ENCODE peak calls at places on chromosomes 1 and 21, in nine cellular contexts. Q is fibroblast of the aortic adventitia, C is cardiac fibroblast, N is GM23338, X is IMR-90, S is astrocyte of the spinal cord, P is endodermal cell, I is tibial artery, U is GM06990. V is an unnamed sample.

GRCh38 chr1:16324456-16324890 is 27.8 kb downstream of the FBXO42 start:
- DNase-seq in S (peak), I (peak), Q (peak), C (peak), N (no peak), P (no peak), U (no peak), X (peak), V (no peak)

GRCh38 chr1:193060938-193061337 is 1.5 kb downstream of the RO60 start:
- DNase-seq in Q (peak), I (no peak), U (no peak), S (peak), C (peak), P (no peak), X (peak), N (no peak), V (no peak)

GRCh38 chr1:40978886-40979240 is 633 bp upstream of the CTPS1 start:
- DNase-seq in P (no peak), X (no peak), N (peak), S (no peak), Q (no peak), C (no peak), U (no peak), I (no peak), V (peak)

GRCh38 chr1:203037509-203038190 is 11.4 kb downstream of the PPFIA4 start:
- DNase-seq in I (peak), C (no peak), Q (no peak), P (peak), N (no peak), X (no peak), U (no peak), S (no peak), V (no peak)

GRCh38 chr1:32091176-32091575 is 16.7 kb upstream of the KPNA6 start:
- DNase-seq in Q (no peak), N (no peak), X (no peak), U (no peak), S (no peak), C (no peak), P (no peak), I (no peak), V (no peak)

GRCh38 chr1:21511579-21512522 is 2.6 kb downstream of the ALPL start:
- DNase-seq in C (peak), N (no peak), U (no peak), P (no peak), X (peak), S (peak), Q (peak), I (peak), V (no peak)

GRCh38 chr1:223873044-223873443 is 27.3 kb upstream of the TP53BP2 start:
- DNase-seq in X (peak), C (no peak), U (no peak), Q (no peak), S (no peak), N (no peak), I (no peak), P (no peak), V (no peak)

GRCh38 chr1:218413179-218413578 is 68.0 kb downstream of the TGFB2 start:
- DNase-seq in P (no peak), C (no peak), U (no peak), Q (no peak), N (no peak), I (no peak), X (no peak), S (no peak), V (no peak)

GRCh38 chr1:15701784-15702183 is 17.7 kb downstream of the PLEKHM2 start:
- DNase-seq in U (no peak), P (no peak), C (no peak), Q (no peak), I (no peak), X (no peak), S (no peak), N (no peak), V (no peak)

GRCh38 chr1:94579876-94580294 is 38.3 kb upstream of the F3 start:
- DNase-seq in U (no peak), I (no peak), Q (peak), C (peak), N (peak), X (peak), P (peak), S (peak), V (no peak)

GRCh38 chr1:43258370-43258769 is 11.4 kb upstream of the TMEM125 start:
- DNase-seq in Q (no peak), S (no peak), U (no peak), I (no peak), P (no peak), N (no peak), X (no peak), C (no peak), V (no peak)

GRCh38 chr1:158045639-158046038 is 52.2 kb downstream of the KIRREL1 start:
- DNase-seq in I (no peak), X (peak), P (peak), S (peak), C (peak), N (peak), Q (peak), U (no peak), V (no peak)

GRCh38 chr1:211912844-211913432 is 82.4 kb upstream of the LPGAT1 start:
- DNase-seq in P (no peak), S (no peak), U (no peak), X (no peak), Q (no peak), I (no peak), C (no peak), N (no peak), V (no peak)

GRCh38 chr1:188988589-188988988 is 1489.1 kb downstream of the BRINP3 start:
- DNase-seq in U (no peak), I (no peak), X (peak), Q (no peak), S (no peak), C (no peak), P (no peak), N (no peak), V (no peak)

GRCh38 chr1:161069731-161070270 is at the start of gene ARHGAP30:
- DNase-seq in X (no peak), P (peak), C (no peak), U (peak), I (peak), S (no peak), Q (no peak), N (peak), V (peak)

GRCh38 chr1:147099192-147099591 is 73.1 kb downstream of the PRKAB2 start:
- DNase-seq in Q (no peak), P (no peak), I (no peak), N (no peak), X (no peak), U (no peak), C (no peak), S (no peak), V (no peak)

GRCh38 chr1:23594927-23595353 is 35.6 kb upstream of the ID3 start:
- DNase-seq in Q (no peak), S (no peak), I (no peak), C (no peak), P (no peak), X (no peak), N (no peak), U (peak), V (no peak)

GRCh38 chr1:48677306-48678287 is 99.1 kb downstream of the BEND5 start:
- DNase-seq in P (peak), X (peak), C (peak), I (no peak), U (peak), S (peak), N (peak), Q (peak), V (peak)

GRCh38 chr1:33177996-33178540 is 3.8 kb downstream of the TRIM62 start:
- DNase-seq in N (no peak), X (no peak), C (no peak), Q (no peak), P (peak), I (no peak), S (no peak), U (no peak), V (no peak)

GRCh38 chr1:30255111-30255510 is 468.3 kb downstream of the MATN1 start:
- DNase-seq in N (no peak), X (no peak), C (no peak), U (no peak), P (no peak), I (no peak), S (no peak), Q (no peak), V (no peak)

GRCh38 chr1:198734323-198735008 is 95.6 kb downstream of the PTPRC start:
- DNase-seq in P (no peak), X (no peak), S (peak), C (no peak), U (peak), Q (no peak), N (no peak), I (no peak), V (no peak)

GRCh38 chr1:41678141-41678878 is 193.8 kb upstream of the EDN2 start:
- DNase-seq in I (no peak), C (peak), X (peak), U (peak), N (no peak), P (no peak), S (peak), Q (no peak), V (no peak)

GRCh38 chr1:188670837-188671236 is 1806.8 kb downstream of the BRINP3 start:
- DNase-seq in S (peak), I (no peak), U (no peak), N (no peak), P (no peak), Q (no peak), X (peak), C (no peak), V (no peak)

GRCh38 chr1:98327151-98327918 is 334.2 kb upstream of the SNX7 start:
- DNase-seq in I (no peak), S (peak), N (no peak), P (peak), Q (peak), U (no peak), C (peak), X (peak), V (no peak)

GRCh38 chr21:14382835-14383595 is at the start of gene HSPA13:
- DNase-seq in S (peak), U (peak), X (peak), N (peak), C (peak), I (peak), Q (peak), P (peak), V (peak)
- TF ChIP-seq CTCF in S (no peak), U (no peak), X (peak), N (no peak), C (no peak), I (no peak), Q (no peak), P (peak), V (no peak)

GRCh38 chr1:226061793-226062557 is 541 bp upstream of the H3-3A start:
- DNase-seq in C (peak), X (peak), U (peak), I (peak), Q (peak), S (peak), P (peak), N (peak), V (peak)

GRCh38 chr1:226064168-226064815 is 1.8 kb downstream of the H3-3A start:
- DNase-seq in N (no peak), I (no peak), C (peak), X (no peak), P (peak), Q (peak), S (peak), U (peak), V (no peak)

GRCh38 chr1:226063362-226064167 is 1.0 kb downstream of the H3-3A start:
- DNase-seq in P (peak), X (peak), Q (peak), U (peak), S (peak), C (peak), N (peak), I (peak), V (peak)

GRCh38 chr1:226060976-226061792 is 1.3 kb upstream of the H3-3A start:
- DNase-seq in X (no peak), N (no peak), I (no peak), S (no peak), U (no peak), Q (peak), P (no peak), C (peak), V (no peak)

DNA sequence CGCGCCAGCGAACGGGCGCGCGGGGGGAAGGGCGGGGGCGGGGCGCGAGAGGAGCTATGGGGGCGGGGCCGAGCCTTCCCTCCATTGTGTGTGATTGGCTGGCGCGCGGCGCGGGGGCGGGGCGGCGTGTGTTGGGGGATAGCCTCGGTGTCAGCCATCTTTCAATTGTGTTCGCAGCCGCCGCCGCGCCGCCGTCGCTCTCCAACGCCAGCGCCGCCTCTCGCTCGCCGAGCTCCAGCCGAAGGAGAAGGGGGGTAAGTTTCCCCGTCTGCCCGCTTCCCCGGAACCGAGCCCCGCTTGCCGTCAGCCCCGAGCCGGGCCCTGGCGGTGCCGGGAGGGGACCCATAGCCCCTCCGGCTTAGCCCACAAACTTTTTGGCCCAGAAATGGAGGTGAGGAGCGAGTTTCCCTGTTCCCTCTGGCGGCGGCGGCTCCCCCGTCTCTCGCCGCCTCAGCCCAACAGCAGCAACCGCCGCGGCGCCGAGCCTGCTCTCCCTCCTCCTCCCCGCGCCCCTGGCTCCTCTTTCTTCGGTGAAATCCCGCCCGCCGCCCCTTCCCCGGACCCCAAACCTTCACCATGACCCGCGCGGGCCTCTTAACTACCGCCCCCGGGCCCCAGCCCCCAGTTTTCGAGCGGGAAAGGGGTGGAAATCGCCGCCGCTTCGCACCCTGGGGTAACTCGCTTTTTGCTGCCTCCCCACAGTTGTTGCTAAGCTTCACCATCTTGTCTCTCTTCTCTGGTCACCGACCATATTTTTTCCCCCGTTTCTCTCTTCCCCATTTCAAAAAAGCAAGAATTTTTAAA is at the start of gene H3-3A:
- DNase-seq in S (peak), N (peak), P (peak), U (peak), X (peak), C (peak), Q (peak), I (peak), V (peak)
- TF ChIP-seq CTCF in S (no peak), N (no peak), P (peak), U (no peak), X (no peak), C (no peak), Q (no peak), I (no peak), V (peak)

GRCh38 chr1:154910851-154911250 is 25.7 kb downstream of the PMVK start:
- DNase-seq in Q (no peak), C (no peak), S (no peak), I (no peak), X (no peak), N (no peak), U (no peak), P (no peak), V (no peak)

GRCh38 chr1:154911691-154912550 is 24.6 kb downstream of the PMVK start:
- DNase-seq in U (no peak), I (no peak), X (no peak), N (no peak), C (no peak), Q (no peak), P (no peak), S (no peak), V (no peak)

GRCh38 chr1:154902920-154903566 is 33.0 kb upstream of the KCNN3 start:
- DNase-seq in S (no peak), U (no peak), P (peak), Q (no peak), N (no peak), I (no peak), C (no peak), X (no peak), V (no peak)

GRCh38 chr1:154908937-154909336 is 27.6 kb downstream of the PMVK start:
- DNase-seq in U (no peak), I (no peak), C (no peak), X (no peak), Q (no peak), S (no peak), P (peak), N (no peak), V (no peak)

DNA sequence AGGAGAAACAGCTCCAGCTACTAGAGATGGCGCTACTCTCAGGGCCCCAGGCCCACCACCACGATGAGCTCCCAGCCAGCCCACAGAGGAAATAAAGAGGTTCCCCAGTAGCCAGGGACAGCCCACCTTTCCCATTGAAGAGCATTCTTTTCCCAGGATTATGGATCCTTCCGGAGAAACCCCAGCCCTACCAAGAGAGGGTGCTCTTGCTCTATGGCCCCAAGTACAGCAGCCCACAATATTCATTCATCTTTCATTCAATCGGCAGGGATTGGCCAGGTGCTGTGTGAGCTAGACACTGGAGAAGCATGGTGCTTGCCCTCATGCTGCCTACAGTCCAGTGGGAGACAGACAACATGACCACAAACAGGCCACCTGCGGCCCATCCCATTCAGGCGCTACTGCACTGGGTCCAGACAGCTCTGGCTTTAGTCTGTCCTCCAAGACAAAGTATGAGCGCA is 29.9 kb downstream of the PMVK start:
- DNase-seq in U (no peak), S (no peak), Q (no peak), P (peak), N (peak), X (no peak), C (peak), I (no peak), V (no peak)
- TF ChIP-seq CTCF in U (peak), S (peak), Q (peak), P (peak), N (peak), X (peak), C (peak), I (no peak), V (no peak)

GRCh38 chr21:34513109-34513675 is 1.2 kb upstream of the KCNE1 start:
- DNase-seq in C (peak), I (no peak), S (no peak), X (no peak), Q (no peak), N (no peak), P (no peak), U (no peak), V (no peak)

GRCh38 chr21:34511787-34512451 is at the start of gene KCNE1:
- DNase-seq in U (no peak), Q (no peak), X (no peak), N (no peak), C (peak), P (no peak), I (peak), S (no peak), V (no peak)

GRCh38 chr21:34511154-34511553 is 856 bp downstream of the KCNE1 start:
- DNase-seq in S (no peak), Q (peak), P (no peak), X (no peak), C (peak), I (no peak), U (no peak), N (no peak), V (no peak)

GRCh38 chr21:34510148-34511142 is 1.6 kb downstream of the KCNE1 start:
- DNase-seq in S (peak), U (peak), X (peak), N (peak), P (peak), Q (peak), C (peak), I (peak), V (no peak)

GRCh38 chr21:34509151-34509550 is 2.9 kb downstream of the KCNE1 start:
- DNase-seq in X (no peak), C (no peak), P (no peak), S (no peak), Q (no peak), N (peak), I (no peak), U (no peak), V (no peak)
- TF ChIP-seq CTCF in X (peak), C (peak), P (peak), S (peak), Q (no peak), N (peak), I (no peak), U (peak), V (no peak)

DNA sequence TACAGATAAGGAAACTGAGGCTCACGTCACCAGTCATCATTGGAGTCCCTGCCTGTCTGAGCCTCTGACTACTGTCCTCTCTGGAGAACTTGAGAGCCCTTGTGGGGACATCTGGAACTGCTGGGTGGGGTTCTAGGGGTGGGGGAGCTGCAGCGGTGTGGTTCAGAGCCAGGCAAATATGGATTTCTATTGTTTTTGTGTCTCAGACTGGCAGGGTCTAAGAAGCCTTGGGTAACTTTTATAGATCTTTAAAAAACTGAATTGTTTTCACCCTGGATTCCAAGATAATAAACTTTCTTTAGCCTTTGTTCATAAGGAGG is 46.9 kb downstream of the IER5 start:
- DNase-seq in I (peak), S (no peak), N (peak), P (no peak), X (no peak), Q (peak), U (peak), C (peak), V (no peak)
- TF ChIP-seq CTCF in I (no peak), S (peak), N (peak), P (peak), X (peak), Q (peak), U (peak), C (peak), V (no peak)

GRCh38 chr1:89821322-89822108 is 683 bp downstream of the LRRC8D start:
- DNase-seq in P (peak), C (peak), U (peak), N (peak), S (peak), I (peak), Q (no peak), X (peak), V (peak)
- TF ChIP-seq CTCF in P (peak), C (no peak), U (no peak), N (no peak), S (no peak), I (no peak), Q (peak), X (peak), V (no peak)

DNA sequence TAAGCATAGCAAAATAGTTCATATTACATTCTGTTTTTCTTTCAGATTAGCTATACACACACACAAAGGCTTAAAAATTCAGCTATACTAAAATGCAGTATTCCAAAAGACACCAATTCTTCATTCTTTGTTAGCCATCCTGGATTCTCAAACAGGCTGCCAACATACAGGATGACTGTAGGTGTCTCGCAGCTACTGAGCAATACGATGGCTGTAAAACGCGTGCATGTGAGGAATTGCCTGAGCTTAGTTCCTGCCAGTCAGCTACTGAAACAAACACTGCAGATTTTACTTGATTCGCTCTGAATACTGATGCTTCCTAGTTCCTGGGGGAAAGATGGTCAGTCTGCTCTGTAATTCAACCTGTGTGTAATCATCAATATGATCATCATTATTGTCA is 24.7 kb upstream of the HMGN1 start:
- DNase-seq in U (no peak), Q (peak), X (peak), P (peak), I (no peak), N (peak), C (peak), S (peak), V (no peak)
- TF ChIP-seq CTCF in U (peak), Q (peak), X (peak), P (peak), I (peak), N (peak), C (peak), S (peak), V (no peak)